ENCODE peak calls at places on chromosomes 3 and 15, in ten cellular contexts. O is CD4-positive, alpha-beta T cell; F is lower lobe of right lung; T is activated CD8-positive, alpha-beta memory T cell treated with anti-CD3 and anti-CD28 coated beads, Interleukin-2, amount 10 ng/mL, durations not matched to agents 7 days and 5 days; P is sciatic nerve; M is SK-N-SH treated with all-trans-retinoic acid at 6 μM for 48 hours; N is RWPE2; G is PC-3; R is pancreas; X is body of pancreas. S is an unnamed sample.

GRCh38 chr15:85556618-85556895 is 176.2 kb downstream of the AKAP13 start:
- ATAC-seq in O (no peak), F (peak; percentile 72), T (no peak), P (no peak), M (no peak), N (no peak), G (no peak), R (no peak), X (no peak), S (no peak)

GRCh38 chr3:56790016-56790950 is 11.5 kb downstream of the ARHGEF3 start:
- ATAC-seq in O (peak; percentile 51), F (no peak), T (peak; percentile 38), P (no peak), M (no peak), N (no peak), G (no peak), R (no peak), X (no peak), S (peak; percentile 65)

GRCh38 chr3:134366928-134367352 is 7.3 kb downstream of the AMOTL2 start:
- ATAC-seq in O (no peak), F (no peak), T (no peak), P (peak; percentile 76), M (no peak), N (no peak), G (no peak), R (no peak), X (peak; percentile 10), S (no peak)

GRCh38 chr15:89448825-89449224 is 47.6 kb downstream of the RHCG start:
- ATAC-seq in O (no peak), F (no peak), T (no peak), P (no peak), M (peak; percentile 88), N (peak; percentile 13), G (no peak), R (no peak), X (no peak), S (no peak)

GRCh38 chr3:12336099-12336498 is 47.2 kb downstream of the PPARG start:
- ATAC-seq in O (peak; percentile 86), F (peak; percentile 48), T (peak; percentile 55), P (no peak), M (no peak), N (no peak), G (no peak), R (no peak), X (no peak), S (peak; percentile 80)

GRCh38 chr3:128083396-128083795 is 31.2 kb downstream of the SEC61A1 start:
- ATAC-seq in O (no peak), F (no peak), T (no peak), P (no peak), M (no peak), N (no peak), G (no peak), R (peak; percentile 6), X (peak; percentile 15), S (no peak)

GRCh38 chr3:45978348-45978747 is 17.3 kb downstream of the FYCO1 start:
- ATAC-seq in O (peak; percentile 17), F (peak; percentile 89), T (peak; percentile 35), P (no peak), M (no peak), N (peak; percentile 67), G (peak; percentile 22), R (peak; percentile 88), X (peak; percentile 62), S (peak; percentile 30)

GRCh38 chr15:61819386-61819785 is 240.9 kb downstream of the VPS13C start:
- ATAC-seq in O (no peak), F (no peak), T (no peak), P (no peak), M (no peak), N (no peak), G (no peak), R (no peak), X (no peak), S (no peak)

GRCh38 chr3:13134879-13135206 is 61.6 kb upstream of the IQSEC1 start:
- ATAC-seq in O (no peak), F (no peak), T (no peak), P (no peak), M (no peak), N (no peak), G (no peak), R (no peak), X (no peak), S (no peak)

GRCh38 chr3:177256991-177257390 is 59.7 kb upstream of the TBL1XR1 start:
- ATAC-seq in O (no peak), F (no peak), T (no peak), P (no peak), M (peak; percentile 35), N (no peak), G (no peak), R (no peak), X (no peak), S (no peak)

GRCh38 chr3:16200411-16200810 is 25.9 kb downstream of the GALNT15 start:
- ATAC-seq in O (no peak), F (no peak), T (no peak), P (no peak), M (no peak), N (no peak), G (peak; percentile 63), R (no peak), X (no peak), S (peak; percentile 79)

GRCh38 chr15:51134416-51135199 is 39.9 kb upstream of the TNFAIP8L3 start:
- ATAC-seq in O (no peak), F (no peak), T (no peak), P (peak; percentile 29), M (no peak), N (no peak), G (no peak), R (no peak), X (no peak), S (no peak)

GRCh38 chr3:4888913-4889846 is 90.1 kb upstream of the BHLHE40 start:
- ATAC-seq in O (peak; percentile 66), F (peak; percentile 69), T (peak; percentile 93), P (peak; percentile 55), M (peak; percentile 50), N (no peak), G (no peak), R (peak; percentile 37), X (peak; percentile 33), S (peak; percentile 95)

GRCh38 chr3:127590282-127590592 is 296 bp downstream of the TPRA1 start:
- ATAC-seq in O (peak; percentile 24), F (peak; percentile 80), T (peak; percentile 45), P (peak; percentile 61), M (peak; percentile 76), N (peak; percentile 32), G (peak; percentile 40), R (peak; percentile 78), X (peak; percentile 69), S (peak; percentile 48)

GRCh38 chr3:66406186-66406585 is 94.6 kb downstream of the LRIG1 start:
- ATAC-seq in O (no peak), F (no peak), T (no peak), P (peak; percentile 20), M (no peak), N (no peak), G (no peak), R (no peak), X (no peak), S (no peak)

GRCh38 chr15:94346272-94346671 is 114.9 kb downstream of the MCTP2 start:
- ATAC-seq in O (no peak), F (no peak), T (no peak), P (peak; percentile 72), M (no peak), N (peak; percentile 32), G (no peak), R (no peak), X (no peak), S (peak; percentile 18)

GRCh38 chr3:136624381-136624780 is 127.8 kb downstream of the STAG1 start:
- ATAC-seq in O (no peak), F (no peak), T (no peak), P (no peak), M (no peak), N (no peak), G (no peak), R (no peak), X (no peak), S (no peak)

GRCh38 chr3:183378545-183378944 is 49.9 kb downstream of the MCF2L2 start:
- ATAC-seq in O (no peak), F (no peak), T (no peak), P (no peak), M (no peak), N (no peak), G (no peak), R (no peak), X (no peak), S (no peak)

GRCh38 chr3:188624384-188624783 is 470.4 kb downstream of the LPP start:
- ATAC-seq in O (no peak), F (peak; percentile 68), T (no peak), P (peak; percentile 92), M (peak; percentile 53), N (no peak), G (no peak), R (peak; percentile 59), X (no peak), S (no peak)

GRCh38 chr15:74808073-74808839 is 4.4 kb upstream of the LMAN1L start:
- ATAC-seq in O (no peak), F (peak; percentile 78), T (no peak), P (no peak), M (no peak), N (peak; percentile 56), G (peak; percentile 27), R (peak; percentile 45), X (no peak), S (no peak)

GRCh38 chr3:45976191-45977091 is 19.2 kb downstream of the FYCO1 start:
- ATAC-seq in O (peak; percentile 69), F (no peak), T (peak; percentile 34), P (no peak), M (no peak), N (no peak), G (no peak), R (no peak), X (no peak), S (peak; percentile 30)

GRCh38 chr3:147497301-147497700 is 88.1 kb downstream of the ZIC1 start:
- ATAC-seq in O (no peak), F (no peak), T (no peak), P (no peak), M (no peak), N (no peak), G (no peak), R (no peak), X (no peak), S (no peak)

GRCh38 chr15:59352683-59353082 is 20.0 kb downstream of the MYO1E start:
- ATAC-seq in O (no peak), F (no peak), T (no peak), P (no peak), M (no peak), N (no peak), G (no peak), R (no peak), X (no peak), S (no peak)

GRCh38 chr3:72229952-72230351 is 445.0 kb upstream of the PROK2 start:
- ATAC-seq in O (no peak), F (no peak), T (no peak), P (no peak), M (no peak), N (no peak), G (peak; percentile 29), R (peak; percentile 85), X (peak; percentile 66), S (no peak)

S was measured in activated T-helper 17 cell treated with anti-CD3 and anti-CD28 coated beads, Interleukin-2, amount 50 U/mL, for 72 hours.